ENCODE peak calls at places on chromosomes 7 and 10, in ten cellular contexts. One of them, this sample, is unnamed.

GRCh38 chr10:121158988-121159579 is 307.9 kb downstream of the WDR11 start:
- DNase-seq in endodermal cell: no peak
- DNase-seq in lower leg skin: no peak
- DNase-seq in choroid plexus epithelial cell: no peak
- DNase-seq in BJ: no peak
- DNase-seq in RWPE2: no peak
- DNase-seq in sigmoid colon: no peak
- DNase-seq in BE2C: no peak
- DNase-seq in fibroblast of the aortic adventitia: no peak
- DNase-seq in fibroblast of mammary gland: no peak
- DNase-seq in this sample: no peak

GRCh38 chr7:91846436-91846835 is 34.1 kb downstream of the MTERF1 start:
- DNase-seq in BE2C: no peak
- DNase-seq in fibroblast of mammary gland: no peak
- DNase-seq in choroid plexus epithelial cell: peak
- DNase-seq in BJ: peak
- DNase-seq in fibroblast of the aortic adventitia: peak
- DNase-seq in endodermal cell: no peak
- DNase-seq in lower leg skin: no peak
- DNase-seq in RWPE2: no peak
- DNase-seq in sigmoid colon: no peak
- DNase-seq in this sample: no peak

GRCh38 chr10:118850418-118851061 is 95.8 kb upstream of the CACUL1 start:
- DNase-seq in BJ: no peak
- DNase-seq in RWPE2: no peak
- DNase-seq in endodermal cell: peak
- DNase-seq in fibroblast of the aortic adventitia: peak
- DNase-seq in sigmoid colon: no peak
- DNase-seq in choroid plexus epithelial cell: peak
- DNase-seq in fibroblast of mammary gland: peak
- DNase-seq in BE2C: peak
- DNase-seq in lower leg skin: peak
- DNase-seq in this sample: peak

GRCh38 chr7:158031820-158032424 is 555.7 kb downstream of the PTPRN2 start:
- DNase-seq in RWPE2: no peak
- DNase-seq in BE2C: no peak
- DNase-seq in endodermal cell: peak
- DNase-seq in fibroblast of the aortic adventitia: no peak
- DNase-seq in sigmoid colon: peak
- DNase-seq in fibroblast of mammary gland: no peak
- DNase-seq in choroid plexus epithelial cell: no peak
- DNase-seq in BJ: no peak
- DNase-seq in lower leg skin: peak
- DNase-seq in this sample: no peak

GRCh38 chr7:112069879-112070321 is 136.3 kb downstream of the DOCK4 start:
- DNase-seq in RWPE2: no peak
- DNase-seq in endodermal cell: no peak
- DNase-seq in fibroblast of the aortic adventitia: no peak
- DNase-seq in BE2C: no peak
- DNase-seq in BJ: no peak
- DNase-seq in choroid plexus epithelial cell: peak
- DNase-seq in sigmoid colon: no peak
- DNase-seq in fibroblast of mammary gland: peak
- DNase-seq in lower leg skin: no peak
- DNase-seq in this sample: no peak

GRCh38 chr7:100190059-100190711 is 12.5 kb downstream of the STAG3 start:
- DNase-seq in BE2C: no peak
- DNase-seq in fibroblast of the aortic adventitia: peak
- DNase-seq in lower leg skin: no peak
- DNase-seq in RWPE2: no peak
- DNase-seq in sigmoid colon: no peak
- DNase-seq in choroid plexus epithelial cell: peak
- DNase-seq in BJ: peak
- DNase-seq in fibroblast of mammary gland: peak
- DNase-seq in endodermal cell: no peak
- DNase-seq in this sample: no peak

GRCh38 chr10:810351-810846 is 120.9 kb upstream of the DIP2C start:
- DNase-seq in endodermal cell: peak
- DNase-seq in choroid plexus epithelial cell: peak
- DNase-seq in lower leg skin: no peak
- DNase-seq in fibroblast of mammary gland: peak
- DNase-seq in RWPE2: no peak
- DNase-seq in fibroblast of the aortic adventitia: peak
- DNase-seq in sigmoid colon: no peak
- DNase-seq in BE2C: peak
- DNase-seq in BJ: no peak
- DNase-seq in this sample: no peak

GRCh38 chr10:61475449-61475873 is 22.3 kb upstream of the TMEM26 start:
- DNase-seq in endodermal cell: no peak
- DNase-seq in BJ: peak
- DNase-seq in sigmoid colon: no peak
- DNase-seq in lower leg skin: no peak
- DNase-seq in fibroblast of the aortic adventitia: peak
- DNase-seq in BE2C: no peak
- DNase-seq in RWPE2: no peak
- DNase-seq in choroid plexus epithelial cell: peak
- DNase-seq in fibroblast of mammary gland: peak
- DNase-seq in this sample: no peak

GRCh38 chr7:16169537-16169936 is 251.8 kb downstream of the CRPPA start:
- DNase-seq in sigmoid colon: no peak
- DNase-seq in lower leg skin: no peak
- DNase-seq in fibroblast of the aortic adventitia: no peak
- DNase-seq in choroid plexus epithelial cell: no peak
- DNase-seq in endodermal cell: no peak
- DNase-seq in RWPE2: no peak
- DNase-seq in BJ: no peak
- DNase-seq in BE2C: no peak
- DNase-seq in fibroblast of mammary gland: no peak
- DNase-seq in this sample: no peak

GRCh38 chr10:89302628-89303027 is 782 bp downstream of the IFIT2 start:
- DNase-seq in BE2C: no peak
- DNase-seq in fibroblast of the aortic adventitia: peak
- DNase-seq in endodermal cell: no peak
- DNase-seq in BJ: no peak
- DNase-seq in sigmoid colon: no peak
- DNase-seq in choroid plexus epithelial cell: peak
- DNase-seq in RWPE2: no peak
- DNase-seq in fibroblast of mammary gland: no peak
- DNase-seq in lower leg skin: no peak
- DNase-seq in this sample: no peak

GRCh38 chr7:15612205-15612604 is 50.4 kb upstream of the AGMO start:
- DNase-seq in sigmoid colon: no peak
- DNase-seq in lower leg skin: no peak
- DNase-seq in BE2C: no peak
- DNase-seq in BJ: no peak
- DNase-seq in fibroblast of mammary gland: no peak
- DNase-seq in RWPE2: no peak
- DNase-seq in fibroblast of the aortic adventitia: no peak
- DNase-seq in endodermal cell: no peak
- DNase-seq in choroid plexus epithelial cell: no peak
- DNase-seq in this sample: no peak

GRCh38 chr7:132203021-132203420 is 373.2 kb downstream of the PLXNA4 start:
- DNase-seq in fibroblast of the aortic adventitia: no peak
- DNase-seq in BJ: no peak
- DNase-seq in lower leg skin: no peak
- DNase-seq in fibroblast of mammary gland: no peak
- DNase-seq in endodermal cell: peak
- DNase-seq in choroid plexus epithelial cell: no peak
- DNase-seq in RWPE2: no peak
- DNase-seq in BE2C: no peak
- DNase-seq in sigmoid colon: peak
- DNase-seq in this sample: no peak

GRCh38 chr7:28984219-28984618 is 26.1 kb upstream of the TRIL start:
- DNase-seq in endodermal cell: no peak
- DNase-seq in BJ: no peak
- DNase-seq in RWPE2: no peak
- DNase-seq in choroid plexus epithelial cell: no peak
- DNase-seq in sigmoid colon: no peak
- DNase-seq in lower leg skin: no peak
- DNase-seq in fibroblast of the aortic adventitia: no peak
- DNase-seq in BE2C: no peak
- DNase-seq in fibroblast of mammary gland: no peak
- DNase-seq in this sample: no peak

GRCh38 chr10:70478191-70479160 is at the start of gene PALD1:
- DNase-seq in sigmoid colon: peak
- DNase-seq in RWPE2: no peak
- DNase-seq in BE2C: peak
- DNase-seq in endodermal cell: peak
- DNase-seq in fibroblast of mammary gland: peak
- DNase-seq in lower leg skin: peak
- DNase-seq in BJ: no peak
- DNase-seq in choroid plexus epithelial cell: peak
- DNase-seq in fibroblast of the aortic adventitia: peak
- DNase-seq in this sample: no peak
- TF ChIP-seq CTCF in sigmoid colon: peak
- TF ChIP-seq CTCF in RWPE2: peak
- TF ChIP-seq CTCF in BE2C: no peak
- TF ChIP-seq CTCF in endodermal cell: peak
- TF ChIP-seq CTCF in fibroblast of mammary gland: no peak
- TF ChIP-seq CTCF in lower leg skin: no peak
- TF ChIP-seq CTCF in BJ: peak
- TF ChIP-seq CTCF in choroid plexus epithelial cell: peak
- TF ChIP-seq CTCF in fibroblast of the aortic adventitia: peak
- TF ChIP-seq CTCF in this sample: no peak

DNA sequence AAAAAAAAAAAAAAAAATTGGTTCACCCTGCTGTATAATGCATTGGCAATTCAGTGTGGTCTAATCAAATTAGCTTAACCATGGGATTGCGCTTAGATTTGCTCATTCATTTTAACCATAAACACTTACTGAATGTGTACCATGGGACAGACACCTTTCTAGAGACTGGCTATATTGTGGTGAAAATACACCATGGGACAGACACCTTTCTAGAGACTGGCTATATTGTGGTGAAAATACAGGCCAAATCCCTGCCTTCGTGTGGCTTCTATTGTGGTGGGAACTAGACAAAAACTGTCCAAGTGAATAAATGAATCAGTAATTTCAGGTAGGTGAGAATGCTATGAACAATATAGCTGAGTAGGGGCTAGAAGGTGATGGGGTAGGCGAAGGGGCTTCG is 10.2 kb upstream of the REPIN1 start:
- DNase-seq in fibroblast of mammary gland: no peak
- DNase-seq in fibroblast of the aortic adventitia: no peak
- DNase-seq in lower leg skin: no peak
- DNase-seq in endodermal cell: peak
- DNase-seq in choroid plexus epithelial cell: no peak
- DNase-seq in sigmoid colon: peak
- DNase-seq in BJ: no peak
- DNase-seq in RWPE2: no peak
- DNase-seq in BE2C: no peak
- DNase-seq in this sample: no peak
- TF ChIP-seq CTCF in fibroblast of mammary gland: no peak
- TF ChIP-seq CTCF in fibroblast of the aortic adventitia: no peak
- TF ChIP-seq CTCF in lower leg skin: no peak
- TF ChIP-seq CTCF in endodermal cell: no peak
- TF ChIP-seq CTCF in choroid plexus epithelial cell: no peak
- TF ChIP-seq CTCF in sigmoid colon: no peak
- TF ChIP-seq CTCF in BJ: no peak
- TF ChIP-seq CTCF in RWPE2: no peak
- TF ChIP-seq CTCF in BE2C: no peak
- TF ChIP-seq CTCF in this sample: no peak

DNA sequence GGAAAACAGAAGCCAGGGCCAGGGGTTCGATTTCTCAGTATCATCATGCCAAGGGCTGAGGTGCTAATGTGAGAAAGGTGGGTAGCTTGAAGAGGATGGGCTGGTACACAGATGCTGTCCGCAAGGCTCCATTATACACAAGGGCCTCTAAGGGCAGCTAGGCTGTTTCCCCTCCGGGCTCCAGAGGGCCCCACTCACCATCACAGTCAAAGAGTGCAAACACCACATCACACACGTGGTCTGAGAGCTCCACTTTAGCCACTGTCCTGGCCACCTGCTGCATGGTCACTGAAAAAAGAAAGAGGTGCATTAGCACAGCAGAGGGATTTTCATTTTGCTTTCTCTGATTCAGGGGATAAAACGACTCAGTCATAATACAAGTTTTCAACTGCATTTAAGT is 20.9 kb upstream of the DNAJB12 start:
- DNase-seq in BJ: no peak
- DNase-seq in choroid plexus epithelial cell: peak
- DNase-seq in fibroblast of the aortic adventitia: no peak
- DNase-seq in fibroblast of mammary gland: no peak
- DNase-seq in lower leg skin: peak
- DNase-seq in endodermal cell: peak
- DNase-seq in BE2C: peak
- DNase-seq in RWPE2: no peak
- DNase-seq in sigmoid colon: no peak
- DNase-seq in this sample: no peak
- TF ChIP-seq CTCF in BJ: peak
- TF ChIP-seq CTCF in choroid plexus epithelial cell: peak
- TF ChIP-seq CTCF in fibroblast of the aortic adventitia: no peak
- TF ChIP-seq CTCF in fibroblast of mammary gland: peak
- TF ChIP-seq CTCF in lower leg skin: no peak
- TF ChIP-seq CTCF in endodermal cell: peak
- TF ChIP-seq CTCF in BE2C: peak
- TF ChIP-seq CTCF in RWPE2: peak
- TF ChIP-seq CTCF in sigmoid colon: no peak
- TF ChIP-seq CTCF in this sample: no peak

GRCh38 chr7:55021951-55022617 is 3.3 kb downstream of the EGFR start:
- DNase-seq in choroid plexus epithelial cell: peak
- DNase-seq in endodermal cell: no peak
- DNase-seq in fibroblast of mammary gland: peak
- DNase-seq in fibroblast of the aortic adventitia: peak
- DNase-seq in lower leg skin: no peak
- DNase-seq in BE2C: no peak
- DNase-seq in sigmoid colon: no peak
- DNase-seq in RWPE2: no peak
- DNase-seq in BJ: no peak
- DNase-seq in this sample: no peak

GRCh38 chr7:55019329-55019690 is 493 bp downstream of the EGFR start:
- DNase-seq in choroid plexus epithelial cell: no peak
- DNase-seq in fibroblast of the aortic adventitia: no peak
- DNase-seq in BE2C: peak
- DNase-seq in BJ: no peak
- DNase-seq in endodermal cell: peak
- DNase-seq in lower leg skin: peak
- DNase-seq in fibroblast of mammary gland: no peak
- DNase-seq in RWPE2: no peak
- DNase-seq in sigmoid colon: peak
- DNase-seq in this sample: no peak

GRCh38 chr7:55021053-55021452 is 2.2 kb downstream of the EGFR start:
- DNase-seq in choroid plexus epithelial cell: no peak
- DNase-seq in BE2C: peak
- DNase-seq in fibroblast of the aortic adventitia: no peak
- DNase-seq in sigmoid colon: no peak
- DNase-seq in BJ: no peak
- DNase-seq in lower leg skin: no peak
- DNase-seq in RWPE2: no peak
- DNase-seq in fibroblast of mammary gland: no peak
- DNase-seq in endodermal cell: no peak
- DNase-seq in this sample: no peak

GRCh38 chr7:55019691-55020480 is 1.1 kb downstream of the EGFR start:
- DNase-seq in endodermal cell: peak
- DNase-seq in fibroblast of mammary gland: no peak
- DNase-seq in BE2C: peak
- DNase-seq in fibroblast of the aortic adventitia: no peak
- DNase-seq in RWPE2: no peak
- DNase-seq in BJ: no peak
- DNase-seq in choroid plexus epithelial cell: no peak
- DNase-seq in lower leg skin: peak
- DNase-seq in sigmoid colon: peak
- DNase-seq in this sample: no peak

GRCh38 chr7:55020481-55020871 is 1.7 kb downstream of the EGFR start:
- DNase-seq in fibroblast of the aortic adventitia: peak
- DNase-seq in sigmoid colon: peak
- DNase-seq in fibroblast of mammary gland: peak
- DNase-seq in BE2C: peak
- DNase-seq in RWPE2: peak
- DNase-seq in choroid plexus epithelial cell: peak
- DNase-seq in endodermal cell: no peak
- DNase-seq in BJ: no peak
- DNase-seq in lower leg skin: peak
- DNase-seq in this sample: no peak
- TF ChIP-seq CTCF in fibroblast of the aortic adventitia: no peak
- TF ChIP-seq CTCF in sigmoid colon: no peak
- TF ChIP-seq CTCF in fibroblast of mammary gland: no peak
- TF ChIP-seq CTCF in BE2C: no peak
- TF ChIP-seq CTCF in RWPE2: no peak
- TF ChIP-seq CTCF in choroid plexus epithelial cell: no peak
- TF ChIP-seq CTCF in endodermal cell: no peak
- TF ChIP-seq CTCF in BJ: no peak
- TF ChIP-seq CTCF in lower leg skin: no peak
- TF ChIP-seq CTCF in this sample: no peak

This sample was measured in omental fat pad.